ENCODE peak calls at places on chromosomes 12 and 14, in six cellular contexts. P is MM.1S; Y is kidney epithelial cell; G is Peyer's patch; O is CD8-positive, alpha-beta T cell; T is uterus. R is an unnamed sample.

GRCh38 chr12:49355913-49356312 is 9.2 kb downstream of the DNAJC22 start:
- DNase-seq in P (no peak), Y (no peak), G (no peak), O (no peak), T (no peak), R (no peak)

GRCh38 chr12:93767524-93767863 is 90.3 kb downstream of the CRADD start:
- DNase-seq in P (peak), Y (no peak), G (no peak), O (no peak), T (no peak), R (no peak)

GRCh38 chr12:89353188-89353822 is 1.0 kb upstream of the DUSP6 start:
- DNase-seq in P (peak), Y (peak), G (peak), O (no peak), T (peak), R (peak)

GRCh38 chr12:75322464-75322863 is 7.7 kb downstream of the CAPS2 start:
- DNase-seq in P (no peak), Y (no peak), G (no peak), O (no peak), T (no peak), R (no peak)

GRCh38 chr12:20421338-20421890 is 53.1 kb downstream of the PDE3A start:
- DNase-seq in P (peak), Y (no peak), G (peak), O (no peak), T (no peak), R (no peak)

GRCh38 chr14:56108057-56108456 is 10.2 kb upstream of the PELI2 start:
- DNase-seq in P (no peak), Y (no peak), G (no peak), O (no peak), T (no peak), R (no peak)

GRCh38 chr14:102363182-102363952 is 626 bp downstream of the TECPR2 start:
- DNase-seq in P (no peak), Y (no peak), G (peak), O (no peak), T (no peak), R (peak)

GRCh38 chr12:57893460-57894353 is 47.2 kb upstream of the CTDSP2 start:
- DNase-seq in P (no peak), Y (no peak), G (peak), O (no peak), T (peak), R (no peak)

GRCh38 chr14:91246051-91246852 is 1.7 kb upstream of the GPR68 start:
- DNase-seq in P (peak), Y (no peak), G (peak), O (peak), T (no peak), R (no peak)

GRCh38 chr12:32569256-32569655 is 109.8 kb upstream of the DNM1L start:
- DNase-seq in P (no peak), Y (no peak), G (no peak), O (no peak), T (no peak), R (no peak)

GRCh38 chr12:54020587-54020969 is 7.7 kb upstream of the HOXC6 start:
- DNase-seq in P (no peak), Y (no peak), G (no peak), O (no peak), T (no peak), R (no peak)

GRCh38 chr12:9647825-9648700 is 21.4 kb upstream of the CLEC2D start:
- DNase-seq in P (peak), Y (peak), G (peak), O (peak), T (peak), R (peak)

GRCh38 chr12:64990991-64991570 is 130.0 kb downstream of the WIF1 start:
- DNase-seq in P (peak), Y (peak), G (no peak), O (no peak), T (no peak), R (no peak)

GRCh38 chr14:68359862-68360552 is 432.9 kb downstream of the ZFP36L1 start:
- DNase-seq in P (no peak), Y (no peak), G (peak), O (no peak), T (peak), R (no peak)

GRCh38 chr12:55718020-55718419 is 2.2 kb upstream of the RDH5 start:
- DNase-seq in P (no peak), Y (no peak), G (no peak), O (no peak), T (no peak), R (no peak)

GRCh38 chr12:50061172-50061571 is 3.8 kb downstream of the ASIC1 start:
- DNase-seq in P (no peak), Y (no peak), G (no peak), O (no peak), T (no peak), R (no peak)

GRCh38 chr12:127035011-127035879 is 1231.7 kb upstream of the TMEM132C start:
- DNase-seq in P (no peak), Y (no peak), G (no peak), O (no peak), T (no peak), R (no peak)

GRCh38 chr12:91109148-91109564 is 2.1 kb downstream of the LUM start:
- DNase-seq in P (peak), Y (no peak), G (peak), O (peak), T (peak), R (peak)

DNA sequence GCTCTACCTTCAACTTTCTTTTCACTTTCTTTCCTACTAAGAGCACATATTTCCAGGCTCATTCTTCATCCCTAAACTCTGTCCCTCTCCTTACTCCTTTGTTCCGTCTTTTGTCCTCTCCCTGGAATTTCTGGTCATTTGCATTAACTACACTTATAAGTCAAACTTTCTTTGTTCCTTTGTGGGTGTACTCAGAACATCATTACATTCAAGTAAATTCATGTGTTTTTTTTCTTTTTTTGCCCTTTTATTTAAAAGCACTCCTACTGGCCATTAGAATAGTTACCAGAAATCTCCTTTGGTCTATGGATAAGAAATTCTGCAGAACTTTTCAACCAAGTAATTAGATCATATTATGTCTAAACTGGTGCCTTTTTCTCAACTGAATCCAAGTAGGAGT is 802.6 kb downstream of the DIO2 start:
- DNase-seq in P (no peak), Y (no peak), G (no peak), O (no peak), T (no peak), R (no peak)
- TF ChIP-seq CTCF in P (no peak), Y (no peak), G (no peak), O (no peak), T (no peak), R (no peak)

GRCh38 chr12:66693901-66694513 is 15.1 kb upstream of the GRIP1 start:
- DNase-seq in P (peak), Y (peak), G (no peak), O (no peak), T (peak), R (peak)
- TF ChIP-seq CTCF in P (peak), Y (peak), G (no peak), O (peak), T (peak), R (peak)

DNA sequence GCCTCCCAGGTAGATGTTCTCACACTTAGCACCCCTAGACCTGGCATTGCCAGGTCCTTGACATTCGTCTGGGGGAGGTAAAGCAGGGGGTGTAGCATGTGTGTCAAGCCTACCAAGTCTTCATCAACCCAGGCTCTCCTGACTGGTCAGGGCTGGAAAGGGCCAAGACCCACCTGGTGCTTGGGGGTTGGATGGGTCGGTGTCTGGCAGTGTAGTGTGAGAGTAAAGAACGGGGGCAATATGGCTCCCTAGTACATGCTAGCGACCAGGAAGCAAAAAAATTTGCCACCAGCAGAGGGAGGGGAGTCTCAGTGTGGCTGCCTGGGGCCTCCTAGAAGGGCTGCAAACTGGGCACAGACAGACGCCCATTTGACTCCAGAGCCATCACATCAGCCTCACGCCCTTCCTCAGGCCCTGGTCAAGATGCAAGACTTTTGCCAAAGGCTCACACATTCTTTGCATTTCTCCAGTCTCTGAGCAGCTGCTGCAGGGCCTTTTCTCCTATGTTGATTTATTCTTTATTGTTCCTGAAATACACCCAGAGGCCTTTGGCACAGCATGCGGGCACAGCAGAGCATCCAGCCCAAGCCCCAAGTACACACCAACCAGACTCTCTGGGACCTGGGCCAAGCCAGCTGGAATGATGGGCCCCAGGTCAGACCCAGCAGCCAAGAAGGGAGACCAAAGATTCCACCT is 38.3 kb upstream of the PNMA1 start:
- DNase-seq in P (no peak), Y (no peak), G (peak), O (no peak), T (peak), R (no peak)
- TF ChIP-seq CTCF in P (no peak), Y (peak), G (no peak), O (peak), T (no peak), R (no peak)

GRCh38 chr12:98007963-98008362 is 507.4 kb upstream of the TMPO start:
- DNase-seq in P (no peak), Y (no peak), G (no peak), O (no peak), T (no peak), R (no peak)

DNA sequence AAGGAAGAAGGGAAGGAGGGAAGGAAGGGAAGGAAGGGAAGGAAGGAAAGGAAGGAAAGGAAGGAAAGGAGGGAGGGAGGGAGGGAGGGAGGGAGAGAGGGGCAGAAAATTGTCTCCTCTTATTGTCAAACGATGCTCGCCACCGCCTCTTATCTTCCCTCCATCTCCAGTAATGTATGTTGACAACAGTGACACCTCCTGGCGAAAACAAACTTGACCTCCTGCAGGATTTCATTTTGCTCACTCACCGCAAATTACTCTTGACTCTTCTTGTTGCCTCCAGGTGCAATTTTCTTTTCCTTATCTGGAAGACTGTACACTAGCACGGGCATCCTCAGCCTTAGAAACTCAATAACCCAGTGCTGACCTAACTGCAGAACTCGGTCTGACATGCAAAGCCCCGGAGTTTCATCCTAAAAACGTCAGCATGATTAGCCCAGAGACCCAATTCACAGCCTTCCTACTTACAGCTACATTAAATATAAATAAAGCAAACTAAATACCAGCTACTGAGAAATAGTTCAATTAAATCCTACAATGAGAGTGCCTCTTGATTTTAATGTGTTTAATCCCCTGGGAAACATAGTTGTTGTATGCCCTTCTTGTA is 512.4 kb upstream of the TMPO start:
- DNase-seq in P (peak), Y (no peak), G (peak), O (no peak), T (no peak), R (peak)
- TF ChIP-seq CTCF in P (peak), Y (peak), G (no peak), O (no peak), T (no peak), R (peak)

DNA sequence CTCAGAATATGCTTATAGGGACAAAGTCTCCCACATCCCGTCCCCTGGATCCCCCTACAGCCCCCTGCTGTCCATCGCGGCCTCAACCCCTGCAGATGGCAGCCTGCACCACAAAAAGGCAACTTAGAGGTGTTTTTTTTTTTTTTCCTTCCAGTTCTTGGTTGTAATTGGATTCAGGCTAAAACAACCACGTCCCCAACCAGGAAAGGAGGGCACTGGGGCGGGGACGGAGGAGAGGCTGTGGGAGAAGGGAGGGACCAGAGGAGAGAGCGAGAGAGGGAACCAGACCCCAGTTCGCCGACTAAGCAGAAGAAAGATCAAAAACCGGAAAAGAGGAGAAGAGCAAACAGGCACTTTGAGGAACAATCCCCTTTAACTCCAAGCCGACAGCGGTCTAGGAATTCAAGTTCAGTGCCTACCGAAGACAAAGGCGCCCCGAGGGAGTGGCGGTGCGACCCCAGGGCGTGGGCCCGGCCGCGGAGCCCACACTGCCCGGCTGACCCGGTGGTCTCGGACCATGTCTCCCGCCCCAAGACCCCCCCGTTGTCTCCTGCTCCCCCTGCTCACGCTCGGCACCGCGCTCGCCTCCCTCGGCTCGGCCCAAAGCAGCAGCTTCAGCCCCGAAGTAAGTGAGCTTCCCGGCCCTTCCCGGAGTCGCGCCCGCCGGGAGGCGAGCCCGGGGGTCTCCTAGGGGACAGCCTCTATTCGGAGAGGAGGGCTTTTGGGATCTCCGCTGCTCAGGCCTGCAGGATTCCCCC is at the start of gene MMP14:
- DNase-seq in P (no peak), Y (no peak), G (peak), O (no peak), T (peak), R (no peak)
- TF ChIP-seq CTCF in P (no peak), Y (peak), G (no peak), O (no peak), T (peak), R (no peak)

DNA sequence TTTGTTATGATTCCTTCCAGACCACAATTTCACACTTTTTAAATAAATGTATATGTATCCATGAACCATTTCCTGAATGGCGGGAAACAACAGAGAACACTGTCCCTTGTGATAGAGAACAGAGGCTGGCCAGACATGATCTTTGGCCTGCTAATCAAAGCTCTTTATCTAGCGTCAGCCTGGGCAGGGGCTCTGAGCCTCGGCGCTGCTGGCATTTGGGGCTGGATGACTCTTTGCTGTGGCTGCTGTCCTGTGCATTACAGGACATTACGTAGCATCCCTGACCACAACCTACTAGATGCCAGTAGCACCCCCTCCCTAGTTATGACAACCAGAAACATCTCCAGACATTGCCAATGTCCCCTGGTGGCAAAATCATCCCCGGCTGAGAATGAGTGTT is 77.7 kb downstream of the DNAH10 start:
- DNase-seq in P (no peak), Y (no peak), G (no peak), O (no peak), T (no peak), R (no peak)
- TF ChIP-seq CTCF in P (no peak), Y (no peak), G (no peak), O (no peak), T (no peak), R (no peak)

GRCh38 chr12:110338754-110339153 is 57.7 kb downstream of the ATP2A2 start:
- DNase-seq in P (no peak), Y (no peak), G (peak), O (no peak), T (no peak), R (peak)
- TF ChIP-seq CTCF in P (no peak), Y (no peak), G (no peak), O (no peak), T (no peak), R (no peak)